ENCODE peak calls at places on chromosome 6, in five cellular contexts. One of them, this sample, is unnamed.

GRCh38 chr6:89146748-89147715 is 1.2 kb downstream of the PM20D2 start:
- DNase-seq in left ventricle myocardium inferior: no peak
- DNase-seq in CD8-positive, alpha-beta T cell: no peak
- DNase-seq in dorsolateral prefrontal cortex: no peak
- DNase-seq in bronchial epithelial cell: peak
- DNase-seq in this sample: peak

GRCh38 chr6:157556671-157557430 is 175.9 kb downstream of the ZDHHC14 start:
- DNase-seq in left ventricle myocardium inferior: no peak
- DNase-seq in CD8-positive, alpha-beta T cell: no peak
- DNase-seq in dorsolateral prefrontal cortex: no peak
- DNase-seq in bronchial epithelial cell: no peak
- DNase-seq in this sample: no peak

GRCh38 chr6:46057792-46058191 is 42.1 kb upstream of the CLIC5 start:
- DNase-seq in left ventricle myocardium inferior: no peak
- DNase-seq in CD8-positive, alpha-beta T cell: no peak
- DNase-seq in dorsolateral prefrontal cortex: no peak
- DNase-seq in bronchial epithelial cell: no peak
- DNase-seq in this sample: no peak

GRCh38 chr6:45655630-45656422 is 278.1 kb upstream of the SUPT3H start:
- DNase-seq in left ventricle myocardium inferior: no peak
- DNase-seq in CD8-positive, alpha-beta T cell: no peak
- DNase-seq in dorsolateral prefrontal cortex: no peak
- DNase-seq in bronchial epithelial cell: peak
- DNase-seq in this sample: no peak

GRCh38 chr6:15358579-15359327 is 112.9 kb downstream of the JARID2 start:
- DNase-seq in left ventricle myocardium inferior: no peak
- DNase-seq in CD8-positive, alpha-beta T cell: no peak
- DNase-seq in dorsolateral prefrontal cortex: no peak
- DNase-seq in bronchial epithelial cell: no peak
- DNase-seq in this sample: peak

GRCh38 chr6:156933201-156934053 is 156.2 kb downstream of the ARID1B start:
- DNase-seq in left ventricle myocardium inferior: no peak
- DNase-seq in CD8-positive, alpha-beta T cell: no peak
- DNase-seq in dorsolateral prefrontal cortex: no peak
- DNase-seq in bronchial epithelial cell: peak
- DNase-seq in this sample: peak

GRCh38 chr6:16731503-16732018 is 29.7 kb downstream of the ATXN1 start:
- DNase-seq in left ventricle myocardium inferior: no peak
- DNase-seq in CD8-positive, alpha-beta T cell: no peak
- DNase-seq in dorsolateral prefrontal cortex: no peak
- DNase-seq in bronchial epithelial cell: no peak
- DNase-seq in this sample: peak

GRCh38 chr6:16258709-16259075 is 20.3 kb downstream of the GMPR start:
- DNase-seq in left ventricle myocardium inferior: no peak
- DNase-seq in CD8-positive, alpha-beta T cell: no peak
- DNase-seq in dorsolateral prefrontal cortex: no peak
- DNase-seq in bronchial epithelial cell: no peak
- DNase-seq in this sample: no peak

GRCh38 chr6:88629838-88630462 is 333.5 kb downstream of the RNGTT start:
- DNase-seq in left ventricle myocardium inferior: no peak
- DNase-seq in CD8-positive, alpha-beta T cell: no peak
- DNase-seq in dorsolateral prefrontal cortex: no peak
- DNase-seq in bronchial epithelial cell: no peak
- DNase-seq in this sample: peak

GRCh38 chr6:21726676-21727075 is 133.1 kb downstream of the SOX4 start:
- DNase-seq in left ventricle myocardium inferior: no peak
- DNase-seq in CD8-positive, alpha-beta T cell: no peak
- DNase-seq in dorsolateral prefrontal cortex: no peak
- DNase-seq in bronchial epithelial cell: peak
- DNase-seq in this sample: no peak

GRCh38 chr6:90298459-90299053 is 1.9 kb upstream of the BACH2 start:
- DNase-seq in left ventricle myocardium inferior: no peak
- DNase-seq in CD8-positive, alpha-beta T cell: no peak
- DNase-seq in dorsolateral prefrontal cortex: no peak
- DNase-seq in bronchial epithelial cell: no peak
- DNase-seq in this sample: no peak

GRCh38 chr6:47153066-47153755 is 111.1 kb upstream of the ADGRF1 start:
- DNase-seq in left ventricle myocardium inferior: no peak
- DNase-seq in CD8-positive, alpha-beta T cell: no peak
- DNase-seq in dorsolateral prefrontal cortex: no peak
- DNase-seq in bronchial epithelial cell: peak
- DNase-seq in this sample: no peak

GRCh38 chr6:33772114-33772830 is 16.7 kb downstream of the LEMD2 start:
- DNase-seq in left ventricle myocardium inferior: no peak
- DNase-seq in CD8-positive, alpha-beta T cell: no peak
- DNase-seq in dorsolateral prefrontal cortex: no peak
- DNase-seq in bronchial epithelial cell: peak
- DNase-seq in this sample: no peak

GRCh38 chr6:85887467-85887866 is 244.8 kb upstream of the SYNCRIP start:
- DNase-seq in left ventricle myocardium inferior: no peak
- DNase-seq in CD8-positive, alpha-beta T cell: no peak
- DNase-seq in dorsolateral prefrontal cortex: no peak
- DNase-seq in bronchial epithelial cell: no peak
- DNase-seq in this sample: no peak

GRCh38 chr6:41716516-41717446 is 18.6 kb downstream of the TFEB start:
- DNase-seq in left ventricle myocardium inferior: no peak
- DNase-seq in CD8-positive, alpha-beta T cell: no peak
- DNase-seq in dorsolateral prefrontal cortex: no peak
- DNase-seq in bronchial epithelial cell: no peak
- DNase-seq in this sample: no peak

GRCh38 chr6:33144373-33144772 is 47.9 kb downstream of the COL11A2 start:
- DNase-seq in left ventricle myocardium inferior: no peak
- DNase-seq in CD8-positive, alpha-beta T cell: no peak
- DNase-seq in dorsolateral prefrontal cortex: no peak
- DNase-seq in bronchial epithelial cell: peak
- DNase-seq in this sample: peak

GRCh38 chr6:108714774-108715414 is 133.3 kb upstream of the ARMC2 start:
- DNase-seq in left ventricle myocardium inferior: no peak
- DNase-seq in CD8-positive, alpha-beta T cell: no peak
- DNase-seq in dorsolateral prefrontal cortex: no peak
- DNase-seq in bronchial epithelial cell: no peak
- DNase-seq in this sample: peak

GRCh38 chr6:152700427-152700826 is 2.7 kb downstream of the MYCT1 start:
- DNase-seq in left ventricle myocardium inferior: no peak
- DNase-seq in CD8-positive, alpha-beta T cell: no peak
- DNase-seq in dorsolateral prefrontal cortex: no peak
- DNase-seq in bronchial epithelial cell: no peak
- DNase-seq in this sample: no peak

DNA sequence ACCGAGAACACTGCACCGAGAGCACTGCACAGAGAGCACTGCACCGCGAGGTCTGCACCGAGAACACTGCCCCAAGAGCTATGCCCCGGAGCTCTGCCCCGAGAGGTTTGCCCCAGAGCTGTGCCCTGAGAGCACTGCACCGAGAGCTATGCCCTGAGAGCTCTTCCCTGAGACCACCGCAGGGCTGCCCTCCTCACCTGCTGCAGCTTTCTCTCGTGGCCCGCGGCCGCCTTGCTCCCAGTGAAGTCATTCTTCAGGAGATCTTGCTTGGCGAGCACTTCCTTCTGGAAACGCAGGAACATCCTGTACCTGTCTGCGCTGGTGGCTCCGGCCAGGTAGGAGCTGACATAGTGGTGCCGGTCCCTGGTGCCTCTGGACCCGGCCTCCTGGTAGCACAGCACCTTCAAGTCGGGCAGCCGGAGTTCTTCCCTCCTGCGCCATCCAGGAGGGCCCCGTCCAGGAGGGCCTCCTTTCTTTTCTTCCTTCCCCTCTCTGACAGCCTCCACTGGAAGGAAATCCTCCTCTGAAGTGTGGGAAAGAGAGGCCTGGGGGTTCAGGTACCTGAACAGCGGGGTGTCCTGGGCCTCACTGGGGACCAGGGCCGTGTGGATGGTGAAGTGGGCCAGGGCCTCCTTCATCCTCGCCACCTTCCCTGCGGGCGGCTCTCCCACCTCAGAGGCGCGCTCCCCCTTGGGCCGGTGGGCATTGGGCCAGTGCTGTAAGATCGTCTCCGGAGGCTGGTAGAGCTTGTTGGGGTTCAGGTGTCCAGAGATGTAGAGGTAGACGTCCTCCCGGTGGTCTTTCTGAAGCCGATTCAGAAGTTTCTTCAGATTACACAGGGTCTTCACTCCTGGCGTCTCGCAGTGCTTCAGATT is 7.8 kb downstream of the C6orf118 start:
- DNase-seq in left ventricle myocardium inferior: no peak
- DNase-seq in CD8-positive, alpha-beta T cell: no peak
- DNase-seq in dorsolateral prefrontal cortex: no peak
- DNase-seq in bronchial epithelial cell: no peak
- DNase-seq in this sample: no peak
- TF ChIP-seq CTCF in left ventricle myocardium inferior: no peak
- TF ChIP-seq CTCF in CD8-positive, alpha-beta T cell: no peak
- TF ChIP-seq CTCF in dorsolateral prefrontal cortex: no peak
- TF ChIP-seq CTCF in bronchial epithelial cell: no peak
- TF ChIP-seq CTCF in this sample: no peak

GRCh38 chr6:13299909-13300308 is 28.4 kb downstream of the TBC1D7 start:
- DNase-seq in left ventricle myocardium inferior: no peak
- DNase-seq in CD8-positive, alpha-beta T cell: no peak
- DNase-seq in dorsolateral prefrontal cortex: no peak
- DNase-seq in bronchial epithelial cell: no peak
- DNase-seq in this sample: no peak

GRCh38 chr6:13299403-13299821 is 28.9 kb downstream of the TBC1D7 start:
- DNase-seq in left ventricle myocardium inferior: no peak
- DNase-seq in CD8-positive, alpha-beta T cell: no peak
- DNase-seq in dorsolateral prefrontal cortex: no peak
- DNase-seq in bronchial epithelial cell: no peak
- DNase-seq in this sample: no peak

GRCh38 chr6:13295576-13295975 is 32.8 kb downstream of the TBC1D7 start:
- DNase-seq in left ventricle myocardium inferior: no peak
- DNase-seq in CD8-positive, alpha-beta T cell: no peak
- DNase-seq in dorsolateral prefrontal cortex: no peak
- DNase-seq in bronchial epithelial cell: no peak
- DNase-seq in this sample: no peak

GRCh38 chr6:13296536-13296997 is 31.8 kb downstream of the TBC1D7 start:
- DNase-seq in left ventricle myocardium inferior: no peak
- DNase-seq in CD8-positive, alpha-beta T cell: no peak
- DNase-seq in dorsolateral prefrontal cortex: no peak
- DNase-seq in bronchial epithelial cell: no peak
- DNase-seq in this sample: no peak

GRCh38 chr6:13297391-13297790 is 30.9 kb downstream of the TBC1D7 start:
- DNase-seq in left ventricle myocardium inferior: no peak
- DNase-seq in CD8-positive, alpha-beta T cell: no peak
- DNase-seq in dorsolateral prefrontal cortex: no peak
- DNase-seq in bronchial epithelial cell: no peak
- DNase-seq in this sample: no peak
- H3K4me3 ChIP-seq in left ventricle myocardium inferior: no peak
- H3K4me3 ChIP-seq in CD8-positive, alpha-beta T cell: no peak
- H3K4me3 ChIP-seq in dorsolateral prefrontal cortex: no peak
- H3K4me3 ChIP-seq in bronchial epithelial cell: no peak
- H3K4me3 ChIP-seq in this sample: no peak

GRCh38 chr6:12395898-12396297 is 105.7 kb downstream of the EDN1 start:
- DNase-seq in left ventricle myocardium inferior: no peak
- DNase-seq in CD8-positive, alpha-beta T cell: no peak
- DNase-seq in dorsolateral prefrontal cortex: no peak
- DNase-seq in bronchial epithelial cell: no peak
- DNase-seq in this sample: no peak
- TF ChIP-seq CTCF in left ventricle myocardium inferior: peak
- TF ChIP-seq CTCF in CD8-positive, alpha-beta T cell: no peak
- TF ChIP-seq CTCF in dorsolateral prefrontal cortex: no peak
- TF ChIP-seq CTCF in bronchial epithelial cell: peak
- TF ChIP-seq CTCF in this sample: no peak

GRCh38 chr6:132512638-132513632 is at the start of gene STX7:
- DNase-seq in left ventricle myocardium inferior: peak
- DNase-seq in CD8-positive, alpha-beta T cell: peak
- DNase-seq in dorsolateral prefrontal cortex: peak
- DNase-seq in bronchial epithelial cell: peak
- DNase-seq in this sample: peak

GRCh38 chr6:132512342-132512637 is 626 bp downstream of the STX7 start:
- DNase-seq in left ventricle myocardium inferior: no peak
- DNase-seq in CD8-positive, alpha-beta T cell: no peak
- DNase-seq in dorsolateral prefrontal cortex: no peak
- DNase-seq in bronchial epithelial cell: no peak
- DNase-seq in this sample: no peak

GRCh38 chr6:132513821-132514545 is 1.1 kb upstream of the STX7 start:
- DNase-seq in left ventricle myocardium inferior: no peak
- DNase-seq in CD8-positive, alpha-beta T cell: no peak
- DNase-seq in dorsolateral prefrontal cortex: no peak
- DNase-seq in bronchial epithelial cell: peak
- DNase-seq in this sample: peak

GRCh38 chr6:132511836-132512230 is 1.1 kb downstream of the STX7 start:
- DNase-seq in left ventricle myocardium inferior: no peak
- DNase-seq in CD8-positive, alpha-beta T cell: no peak
- DNase-seq in dorsolateral prefrontal cortex: no peak
- DNase-seq in bronchial epithelial cell: peak
- DNase-seq in this sample: peak

GRCh38 chr6:132511159-132511835 is 1.6 kb downstream of the STX7 start:
- DNase-seq in left ventricle myocardium inferior: no peak
- DNase-seq in CD8-positive, alpha-beta T cell: no peak
- DNase-seq in dorsolateral prefrontal cortex: no peak
- DNase-seq in bronchial epithelial cell: peak
- DNase-seq in this sample: peak
- H3K4me3 ChIP-seq in left ventricle myocardium inferior: peak
- H3K4me3 ChIP-seq in CD8-positive, alpha-beta T cell: no peak
- H3K4me3 ChIP-seq in dorsolateral prefrontal cortex: peak
- H3K4me3 ChIP-seq in bronchial epithelial cell: no peak
- H3K4me3 ChIP-seq in this sample: peak

DNA sequence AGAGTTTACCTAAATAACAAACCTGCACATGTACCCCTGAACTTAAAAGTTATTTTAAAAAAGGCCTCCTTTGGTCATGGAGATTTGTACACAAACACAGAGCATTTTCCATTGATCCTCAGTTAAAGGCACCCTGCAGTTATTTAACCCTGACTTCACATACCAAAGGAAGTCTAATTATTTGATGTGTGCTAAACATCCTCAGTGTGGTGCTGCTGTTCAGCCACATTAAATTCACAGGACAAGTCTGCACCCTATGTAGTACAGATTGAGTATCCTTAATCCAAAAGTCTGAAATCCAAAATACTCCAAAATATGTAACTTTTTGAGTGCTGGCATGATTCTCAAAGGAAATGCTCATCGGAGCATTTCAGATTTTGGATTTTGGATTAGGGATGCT is 21.4 kb downstream of the KCNQ5 start:
- DNase-seq in left ventricle myocardium inferior: no peak
- DNase-seq in CD8-positive, alpha-beta T cell: no peak
- DNase-seq in dorsolateral prefrontal cortex: no peak
- DNase-seq in bronchial epithelial cell: no peak
- DNase-seq in this sample: no peak
- TF ChIP-seq CTCF in left ventricle myocardium inferior: no peak
- TF ChIP-seq CTCF in CD8-positive, alpha-beta T cell: no peak
- TF ChIP-seq CTCF in dorsolateral prefrontal cortex: no peak
- TF ChIP-seq CTCF in bronchial epithelial cell: no peak
- TF ChIP-seq CTCF in this sample: no peak

GRCh38 chr6:36333889-36334288 is 2.8 kb downstream of the BNIP5 start:
- DNase-seq in left ventricle myocardium inferior: no peak
- DNase-seq in CD8-positive, alpha-beta T cell: no peak
- DNase-seq in dorsolateral prefrontal cortex: no peak
- DNase-seq in bronchial epithelial cell: no peak
- DNase-seq in this sample: no peak
- H3K4me3 ChIP-seq in left ventricle myocardium inferior: peak
- H3K4me3 ChIP-seq in CD8-positive, alpha-beta T cell: no peak
- H3K4me3 ChIP-seq in dorsolateral prefrontal cortex: no peak
- H3K4me3 ChIP-seq in bronchial epithelial cell: no peak
- H3K4me3 ChIP-seq in this sample: no peak